ENCODE peak calls at places on chromosome 18, in four cellular contexts. O is SK-N-SH, Y is mammary epithelial cell, G is astrocyte. E is an unnamed sample.

GRCh38 chr18:49631146-49631866 is 69.4 kb downstream of the LIPG start:
- DNase-seq in O (no peak), Y (no peak), G (no peak), E (peak; percentile 24)

GRCh38 chr18:11464129-11464528 is 145.3 kb upstream of the SLC35G4 start:
- DNase-seq in O (no peak), Y (no peak), G (no peak), E (no peak)

GRCh38 chr18:60372598-60372997 is at the start of gene MC4R:
- DNase-seq in O (peak; percentile 77), Y (peak; percentile 35), G (peak; percentile 74), E (peak; percentile 71)

GRCh38 chr18:57845468-57846103 is 42.5 kb upstream of the ATP8B1 start:
- DNase-seq in O (no peak), Y (no peak), G (no peak), E (no peak)

GRCh38 chr18:22112215-22112614 is 57.2 kb upstream of the GATA6 start:
- DNase-seq in O (no peak), Y (no peak), G (no peak), E (no peak)

GRCh38 chr18:6610436-6610835 is 119.1 kb upstream of the ARHGAP28 start:
- DNase-seq in O (no peak), Y (peak; percentile 20), G (no peak), E (no peak)

GRCh38 chr18:42192251-42193248 is 237.5 kb downstream of the PIK3C3 start:
- DNase-seq in O (peak; percentile 30), Y (peak; percentile 91), G (peak; percentile 83), E (no peak)

GRCh38 chr18:46748466-46748865 is 8.4 kb downstream of the ST8SIA5 start:
- DNase-seq in O (no peak), Y (no peak), G (no peak), E (no peak)

GRCh38 chr18:45671366-45671765 is 52.6 kb upstream of the SLC14A1 start:
- DNase-seq in O (no peak), Y (no peak), G (no peak), E (no peak)

GRCh38 chr18:22433960-22434359 is 16.2 kb upstream of the CTAGE1 start:
- DNase-seq in O (no peak), Y (no peak), G (no peak), E (no peak)

GRCh38 chr18:76471593-76471992 is 23.4 kb downstream of the ZNF516 start:
- DNase-seq in O (no peak), Y (no peak), G (no peak), E (no peak)

GRCh38 chr18:23528580-23529472 is 25.5 kb downstream of the RMC1 start:
- DNase-seq in O (no peak), Y (peak; percentile 43), G (peak; percentile 26), E (no peak)

GRCh38 chr18:8151176-8151575 is 458.1 kb upstream of the RAB12 start:
- DNase-seq in O (no peak), Y (no peak), G (no peak), E (no peak)

GRCh38 chr18:41585512-41585911 is 369.5 kb upstream of the PIK3C3 start:
- DNase-seq in O (no peak), Y (no peak), G (no peak), E (no peak)

GRCh38 chr18:45628979-45629958 is 14.0 kb downstream of the SLC14A2 start:
- DNase-seq in O (no peak), Y (peak; percentile 32), G (peak; percentile 71), E (peak; percentile 41)

GRCh38 chr18:65936678-65937077 is 185.9 kb downstream of the CDH7 start:
- DNase-seq in O (no peak), Y (no peak), G (no peak), E (no peak)

GRCh38 chr18:25875574-25875973 is 214.8 kb downstream of the SS18 start:
- DNase-seq in O (no peak), Y (no peak), G (no peak), E (no peak)

GRCh38 chr18:8337216-8337615 is 272.0 kb upstream of the RAB12 start:
- DNase-seq in O (no peak), Y (no peak), G (peak; percentile 43), E (no peak)

GRCh38 chr18:70931942-70932814 is 643.3 kb downstream of the SOCS6 start:
- DNase-seq in O (peak; percentile 24), Y (peak; percentile 1), G (peak; percentile 6), E (no peak)

GRCh38 chr18:48059363-48060109 is 129.1 kb upstream of the SMAD2 start:
- DNase-seq in O (peak; percentile 65), Y (no peak), G (no peak), E (peak; percentile 72)

GRCh38 chr18:59478591-59478990 is 119.5 kb upstream of the LMAN1 start:
- DNase-seq in O (peak; percentile 50), Y (no peak), G (peak; percentile 23), E (no peak)

GRCh38 chr18:28080876-28081300 is 96.0 kb downstream of the CDH2 start:
- DNase-seq in O (no peak), Y (no peak), G (peak; percentile 72), E (no peak)

GRCh38 chr18:74623047-74623816 is 25.6 kb downstream of the ZNF407 start:
- DNase-seq in O (no peak), Y (no peak), G (no peak), E (peak; percentile 63)

GRCh38 chr18:75211002-75211621 is 515 bp downstream of the TSHZ1 start:
- DNase-seq in O (no peak), Y (peak; percentile 23), G (no peak), E (peak; percentile 62)

GRCh38 chr18:69817335-69817935 is 130.2 kb downstream of the CD226 start:
- DNase-seq in O (no peak), Y (peak; percentile 67), G (peak; percentile 88), E (no peak)

GRCh38 chr18:65202091-65202490 is 548.7 kb upstream of the CDH7 start:
- DNase-seq in O (no peak), Y (no peak), G (no peak), E (no peak)

GRCh38 chr18:29248856-29249255 is 1071.9 kb upstream of the CDH2 start:
- DNase-seq in O (no peak), Y (no peak), G (no peak), E (no peak)

DNA sequence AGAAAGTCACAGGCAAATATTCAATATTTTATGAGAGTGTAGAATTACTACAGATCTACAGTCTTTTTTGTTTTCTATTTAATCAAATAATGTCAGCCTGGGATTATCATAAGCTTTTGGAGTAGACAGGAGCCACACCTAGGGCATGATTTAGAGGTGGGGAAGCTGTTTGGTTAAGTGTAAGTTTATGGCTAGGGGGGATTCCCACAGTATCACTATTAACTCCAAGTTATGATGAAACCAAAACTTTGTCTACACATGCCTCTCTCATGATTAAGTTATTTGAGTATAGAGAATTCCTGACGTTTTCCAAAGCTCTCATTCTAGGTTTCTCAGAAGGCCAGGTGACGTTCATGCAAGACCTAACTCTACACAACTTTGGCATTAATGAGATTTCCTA is 2.1 kb downstream of the SERPINB10 start:
- DNase-seq in O (no peak), Y (peak; percentile 71), G (no peak), E (no peak)
- H3K27ac ChIP-seq in O (no peak overlapping the region), Y (no peak overlapping the region), G (no peak overlapping the region), E (no peak overlapping the region)

GRCh38 chr18:55243852-55244251 is 284.6 kb upstream of the CCDC68 start:
- DNase-seq in O (no peak), Y (no peak), G (peak; percentile 80), E (no peak)
- H3K9ac ChIP-seq in O (no peak overlapping the region), Y (no peak overlapping the region), G (no peak overlapping the region), E (no peak overlapping the region)

GRCh38 chr18:79393181-79393598 is 2.5 kb upstream of the NFATC1 start:
- DNase-seq in O (no peak), Y (no peak), G (no peak), E (peak; percentile 62)
- TF ChIP-seq CTCF in O (no peak), Y (no peak), G (no peak), E (no peak)

DNA sequence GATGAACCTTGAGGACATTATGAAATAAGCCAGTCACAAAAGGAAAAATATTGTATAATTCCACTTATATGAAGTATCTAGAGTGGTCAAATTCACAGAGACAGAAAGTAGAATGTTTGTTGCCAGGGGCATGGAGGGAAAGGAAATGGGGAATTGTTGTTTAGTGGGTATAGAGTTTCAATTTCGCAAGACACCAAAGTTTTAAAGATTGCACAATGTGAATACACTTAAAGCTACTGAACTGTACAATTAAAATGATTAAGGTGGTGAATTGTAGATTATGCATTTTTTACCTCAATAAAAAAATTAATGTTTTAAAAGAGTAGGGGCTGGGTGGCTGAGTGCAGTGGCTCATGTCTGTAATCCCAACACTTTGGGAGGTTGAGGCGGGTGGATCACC is 92.9 kb downstream of the TXNL1 start:
- DNase-seq in O (no peak), Y (no peak), G (no peak), E (no peak)
- H3K27ac ChIP-seq in O (no peak overlapping the region), Y (no peak overlapping the region), G (no peak overlapping the region), E (no peak overlapping the region)

GRCh38 chr18:35040988-35041751 is at the start of gene MAPRE2:
- DNase-seq in O (peak; percentile 95), Y (peak; percentile 94), G (peak; percentile 89), E (peak; percentile 99)

GRCh38 chr18:35038881-35039491 is 2.2 kb upstream of the MAPRE2 start:
- DNase-seq in O (no peak), Y (no peak), G (no peak), E (no peak)

GRCh38 chr18:35039633-35040032 is 1.6 kb upstream of the MAPRE2 start:
- DNase-seq in O (no peak), Y (no peak), G (peak; percentile 35), E (no peak)

GRCh38 chr18:35041752-35042379 is 653 bp downstream of the MAPRE2 start:
- DNase-seq in O (peak; percentile 30), Y (peak; percentile 16), G (no peak), E (peak; percentile 59)

GRCh38 chr18:35040638-35040987 is 600 bp upstream of the MAPRE2 start:
- DNase-seq in O (no peak), Y (no peak), G (no peak), E (no peak)
- H3K9ac ChIP-seq in O (peak overlapping the region; percentile 81), Y (peak overlapping the region; percentile 61), G (peak overlapping the region; percentile 88), E (peak overlapping the region; percentile 75)

GRCh38 chr18:68735498-68736343 is 20.8 kb upstream of the TMX3 start:
- DNase-seq in O (peak; percentile 58), Y (peak; percentile 37), G (peak; percentile 50), E (no peak)
- TF ChIP-seq CTCF in O (peak; percentile 89), Y (peak; percentile 96), G (peak; percentile 93), E (peak; percentile 86)